ENCODE peak calls at places on chromosomes 13 and 19, in four cellular contexts. One of them, this sample, is unnamed.

GRCh38 chr13:112903606-112904195 is 65.3 kb upstream of the MCF2L start:
- DNase-seq in AML-193: no peak
- DNase-seq in left lobe of liver: no peak
- DNase-seq in lower lobe of right lung: peak; percentile 12
- DNase-seq in this sample: no peak

GRCh38 chr19:17294051-17294891 is 9.0 kb downstream of the ABHD8 start:
- DNase-seq in left lobe of liver: no peak
- DNase-seq in AML-193: no peak
- DNase-seq in lower lobe of right lung: peak; percentile 62
- DNase-seq in this sample: peak; percentile 44

GRCh38 chr19:28793391-28794168 is 419.4 kb downstream of the UQCRFS1 start:
- DNase-seq in left lobe of liver: no peak
- DNase-seq in AML-193: no peak
- DNase-seq in lower lobe of right lung: no peak
- DNase-seq in this sample: no peak

GRCh38 chr19:16252459-16253205 is 54.9 kb downstream of the AP1M1 start:
- DNase-seq in lower lobe of right lung: peak; percentile 67
- DNase-seq in left lobe of liver: peak; percentile 47
- DNase-seq in AML-193: no peak
- DNase-seq in this sample: peak; percentile 27

GRCh38 chr13:45827318-45827717 is 24.2 kb downstream of the SIAH3 start:
- DNase-seq in AML-193: no peak
- DNase-seq in lower lobe of right lung: no peak
- DNase-seq in left lobe of liver: no peak
- DNase-seq in this sample: no peak

GRCh38 chr13:43785681-43786471 is 896 bp downstream of the ENOX1 start:
- DNase-seq in left lobe of liver: peak; percentile 50
- DNase-seq in AML-193: no peak
- DNase-seq in lower lobe of right lung: peak; percentile 60
- DNase-seq in this sample: no peak

GRCh38 chr19:34188388-34188787 is 16.1 kb downstream of the LSM14A start:
- DNase-seq in left lobe of liver: no peak
- DNase-seq in AML-193: peak; percentile 35
- DNase-seq in lower lobe of right lung: no peak
- DNase-seq in this sample: peak; percentile 12

GRCh38 chr13:32811297-32811800 is 204.9 kb upstream of the KL start:
- DNase-seq in left lobe of liver: no peak
- DNase-seq in AML-193: no peak
- DNase-seq in lower lobe of right lung: no peak
- DNase-seq in this sample: peak; percentile 62

GRCh38 chr19:42555317-42555716 is 27.0 kb upstream of the CEACAM1 start:
- DNase-seq in left lobe of liver: no peak
- DNase-seq in lower lobe of right lung: no peak
- DNase-seq in AML-193: peak; percentile 46
- DNase-seq in this sample: peak; percentile 63

GRCh38 chr13:49669735-49670309 is 21.5 kb downstream of the EBPL start:
- DNase-seq in AML-193: peak; percentile 49
- DNase-seq in left lobe of liver: peak; percentile 56
- DNase-seq in lower lobe of right lung: no peak
- DNase-seq in this sample: peak; percentile 64

GRCh38 chr19:2039959-2040646 is 10.9 kb downstream of the MKNK2 start:
- DNase-seq in AML-193: no peak
- DNase-seq in left lobe of liver: peak; percentile 55
- DNase-seq in lower lobe of right lung: no peak
- DNase-seq in this sample: no peak

GRCh38 chr19:41019346-41019745 is 28.3 kb downstream of the CYP2B6 start:
- DNase-seq in left lobe of liver: peak; percentile 69
- DNase-seq in AML-193: no peak
- DNase-seq in lower lobe of right lung: no peak
- DNase-seq in this sample: no peak

GRCh38 chr19:52943884-52944643 is 18.6 kb downstream of the ZNF816 start:
- DNase-seq in AML-193: no peak
- DNase-seq in lower lobe of right lung: no peak
- DNase-seq in left lobe of liver: no peak
- DNase-seq in this sample: no peak

GRCh38 chr13:93959796-93960533 is 519.5 kb downstream of the DCT start:
- DNase-seq in left lobe of liver: no peak
- DNase-seq in lower lobe of right lung: no peak
- DNase-seq in AML-193: no peak
- DNase-seq in this sample: no peak

GRCh38 chr19:39401549-39402416 is 4.9 kb upstream of the ZFP36 start:
- DNase-seq in lower lobe of right lung: peak; percentile 82
- DNase-seq in AML-193: no peak
- DNase-seq in left lobe of liver: peak; percentile 92
- DNase-seq in this sample: peak; percentile 72

GRCh38 chr13:108266316-108266936 is 3.1 kb upstream of the TNFSF13B start:
- DNase-seq in left lobe of liver: no peak
- DNase-seq in lower lobe of right lung: no peak
- DNase-seq in AML-193: peak; percentile 96
- DNase-seq in this sample: peak; percentile 67

GRCh38 chr19:50357178-50358100 is 8.0 kb downstream of the NAPSA start:
- DNase-seq in lower lobe of right lung: peak; percentile 84
- DNase-seq in left lobe of liver: peak; percentile 75
- DNase-seq in AML-193: peak; percentile 21
- DNase-seq in this sample: peak; percentile 50

GRCh38 chr13:110626510-110626909 is 11.2 kb downstream of the NAXD start:
- DNase-seq in AML-193: no peak
- DNase-seq in left lobe of liver: no peak
- DNase-seq in lower lobe of right lung: no peak
- DNase-seq in this sample: no peak

GRCh38 chr19:41595258-41595889 is 19.4 kb downstream of the CEACAM21 start:
- DNase-seq in lower lobe of right lung: no peak
- DNase-seq in AML-193: peak; percentile 84
- DNase-seq in left lobe of liver: peak; percentile 55
- DNase-seq in this sample: peak; percentile 64

GRCh38 chr13:48501705-48502104 is 31.2 kb downstream of the RCBTB2 start:
- DNase-seq in AML-193: no peak
- DNase-seq in left lobe of liver: no peak
- DNase-seq in lower lobe of right lung: no peak
- DNase-seq in this sample: no peak

GRCh38 chr13:103029798-103030197 is 36.4 kb downstream of the SLC10A2 start:
- DNase-seq in left lobe of liver: no peak
- DNase-seq in lower lobe of right lung: no peak
- DNase-seq in AML-193: no peak
- DNase-seq in this sample: no peak

GRCh38 chr19:33456076-33456844 is 65.3 kb downstream of the PEPD start:
- DNase-seq in lower lobe of right lung: peak; percentile 36
- DNase-seq in AML-193: no peak
- DNase-seq in left lobe of liver: peak; percentile 33
- DNase-seq in this sample: no peak

GRCh38 chr19:22945560-22945959 is 57.4 kb downstream of the ZNF728 start:
- DNase-seq in lower lobe of right lung: no peak
- DNase-seq in AML-193: no peak
- DNase-seq in left lobe of liver: no peak
- DNase-seq in this sample: peak; percentile 62

GRCh38 chr19:13012690-13013608 is 17.7 kb downstream of the NFIX start:
- DNase-seq in AML-193: peak; percentile 28
- DNase-seq in lower lobe of right lung: no peak
- DNase-seq in left lobe of liver: no peak
- DNase-seq in this sample: peak; percentile 76

GRCh38 chr19:45578861-45579260 is 5.7 kb downstream of the OPA3 start:
- DNase-seq in lower lobe of right lung: no peak
- DNase-seq in AML-193: no peak
- DNase-seq in left lobe of liver: no peak
- DNase-seq in this sample: no peak

GRCh38 chr13:24684600-24684998 is 4.4 kb downstream of the ATP12A start:
- DNase-seq in lower lobe of right lung: no peak
- DNase-seq in left lobe of liver: no peak
- DNase-seq in AML-193: no peak
- DNase-seq in this sample: peak; percentile 55

GRCh38 chr13:52010890-52011689 is at the start of gene ATP7B:
- DNase-seq in AML-193: no peak
- DNase-seq in lower lobe of right lung: no peak
- DNase-seq in left lobe of liver: peak; percentile 65
- DNase-seq in this sample: peak; percentile 58

GRCh38 chr19:2782936-2783780 is at the start of gene SGTA:
- DNase-seq in AML-193: peak; percentile 99
- DNase-seq in lower lobe of right lung: peak; percentile 98
- DNase-seq in left lobe of liver: peak; percentile 99
- DNase-seq in this sample: peak; percentile 97

GRCh38 chr13:73677041-73677589 is 457.1 kb downstream of the KLF12 start:
- DNase-seq in lower lobe of right lung: no peak
- DNase-seq in AML-193: no peak
- DNase-seq in left lobe of liver: no peak
- DNase-seq in this sample: no peak

GRCh38 chr19:55692681-55693081 is 17.7 kb downstream of the EPN1 start:
- DNase-seq in AML-193: no peak
- DNase-seq in left lobe of liver: no peak
- DNase-seq in lower lobe of right lung: peak; percentile 39
- DNase-seq in this sample: no peak

GRCh38 chr19:991174-991931 is 7.2 kb downstream of the WDR18 start:
- DNase-seq in left lobe of liver: no peak
- DNase-seq in lower lobe of right lung: no peak
- DNase-seq in AML-193: no peak
- DNase-seq in this sample: peak; percentile 41

GRCh38 chr19:38417544-38418506 is 8.2 kb downstream of the RASGRP4 start:
- DNase-seq in left lobe of liver: peak; percentile 56
- DNase-seq in AML-193: peak; percentile 71
- DNase-seq in lower lobe of right lung: peak; percentile 88
- DNase-seq in this sample: peak; percentile 69

GRCh38 chr13:48318014-48318713 is 14.6 kb downstream of the RB1 start:
- DNase-seq in AML-193: no peak
- DNase-seq in left lobe of liver: no peak
- DNase-seq in lower lobe of right lung: no peak
- DNase-seq in this sample: no peak

GRCh38 chr13:96243371-96243770 is 153.5 kb downstream of the HS6ST3 start:
- DNase-seq in lower lobe of right lung: no peak
- DNase-seq in left lobe of liver: no peak
- DNase-seq in AML-193: no peak
- DNase-seq in this sample: no peak

GRCh38 chr13:113483504-113484287 is 6.8 kb downstream of the DCUN1D2 start:
- DNase-seq in lower lobe of right lung: no peak
- DNase-seq in left lobe of liver: no peak
- DNase-seq in AML-193: no peak
- DNase-seq in this sample: no peak

GRCh38 chr19:37218592-37218935 is 550 bp downstream of the ZNF383 start:
- DNase-seq in AML-193: no peak
- DNase-seq in left lobe of liver: no peak
- DNase-seq in lower lobe of right lung: no peak
- DNase-seq in this sample: peak; percentile 18

GRCh38 chr13:85434927-85435326 is 364.3 kb downstream of the SLITRK6 start:
- DNase-seq in left lobe of liver: no peak
- DNase-seq in AML-193: no peak
- DNase-seq in lower lobe of right lung: no peak
- DNase-seq in this sample: no peak

GRCh38 chr13:46317120-46317519 is 69.9 kb downstream of the RUBCNL start:
- DNase-seq in AML-193: no peak
- DNase-seq in lower lobe of right lung: no peak
- DNase-seq in left lobe of liver: no peak
- DNase-seq in this sample: peak; percentile 46